ENCODE peak calls at places on chromosome 20, in eight cellular contexts. One of them, this sample, is unnamed.

GRCh38 chr20:22389836-22390542 is 194.4 kb downstream of the FOXA2 start:
- DNase-seq in sigmoid colon: no peak
- DNase-seq in ovary: no peak
- DNase-seq in IMR-90: no peak
- DNase-seq in heart left ventricle: no peak
- DNase-seq in endothelial cell of umbilical vein: no peak
- DNase-seq in A549: peak
- DNase-seq in lower leg skin: no peak
- DNase-seq in this sample: no peak

GRCh38 chr20:49569403-49570115 is 1.6 kb upstream of the PTGIS start:
- DNase-seq in sigmoid colon: peak
- DNase-seq in ovary: peak
- DNase-seq in IMR-90: peak
- DNase-seq in heart left ventricle: no peak
- DNase-seq in endothelial cell of umbilical vein: no peak
- DNase-seq in A549: no peak
- DNase-seq in lower leg skin: peak
- DNase-seq in this sample: no peak

GRCh38 chr20:4959582-4959981 is 41.7 kb downstream of the SLC23A2 start:
- DNase-seq in sigmoid colon: no peak
- DNase-seq in ovary: no peak
- DNase-seq in IMR-90: peak
- DNase-seq in heart left ventricle: no peak
- DNase-seq in endothelial cell of umbilical vein: no peak
- DNase-seq in A549: no peak
- DNase-seq in lower leg skin: no peak
- DNase-seq in this sample: no peak

GRCh38 chr20:52536040-52536439 is 344.5 kb upstream of the ZFP64 start:
- DNase-seq in sigmoid colon: no peak
- DNase-seq in ovary: no peak
- DNase-seq in IMR-90: no peak
- DNase-seq in heart left ventricle: no peak
- DNase-seq in endothelial cell of umbilical vein: no peak
- DNase-seq in A549: no peak
- DNase-seq in lower leg skin: no peak
- DNase-seq in this sample: no peak

GRCh38 chr20:19758888-19759331 is 852 bp downstream of the RIN2 start:
- DNase-seq in sigmoid colon: peak
- DNase-seq in ovary: peak
- DNase-seq in IMR-90: no peak
- DNase-seq in heart left ventricle: peak
- DNase-seq in endothelial cell of umbilical vein: peak
- DNase-seq in A549: peak
- DNase-seq in lower leg skin: peak
- DNase-seq in this sample: no peak

GRCh38 chr20:53834044-53834442 is 236.4 kb downstream of the BCAS1 start:
- DNase-seq in sigmoid colon: no peak
- DNase-seq in ovary: no peak
- DNase-seq in IMR-90: no peak
- DNase-seq in heart left ventricle: no peak
- DNase-seq in endothelial cell of umbilical vein: no peak
- DNase-seq in A549: no peak
- DNase-seq in lower leg skin: no peak
- DNase-seq in this sample: no peak

GRCh38 chr20:50930139-50931047 is 844 bp downstream of the ADNP start:
- DNase-seq in sigmoid colon: no peak
- DNase-seq in ovary: peak
- DNase-seq in IMR-90: no peak
- DNase-seq in heart left ventricle: peak
- DNase-seq in endothelial cell of umbilical vein: no peak
- DNase-seq in A549: no peak
- DNase-seq in lower leg skin: no peak
- DNase-seq in this sample: no peak

GRCh38 chr20:12554416-12554815 is 454.4 kb upstream of the SPTLC3 start:
- DNase-seq in sigmoid colon: no peak
- DNase-seq in ovary: no peak
- DNase-seq in IMR-90: no peak
- DNase-seq in heart left ventricle: no peak
- DNase-seq in endothelial cell of umbilical vein: no peak
- DNase-seq in A549: no peak
- DNase-seq in lower leg skin: no peak
- DNase-seq in this sample: no peak

GRCh38 chr20:41134362-41135186 is 2.8 kb upstream of the PLCG1 start:
- DNase-seq in sigmoid colon: no peak
- DNase-seq in ovary: no peak
- DNase-seq in IMR-90: no peak
- DNase-seq in heart left ventricle: no peak
- DNase-seq in endothelial cell of umbilical vein: no peak
- DNase-seq in A549: no peak
- DNase-seq in lower leg skin: no peak
- DNase-seq in this sample: no peak

GRCh38 chr20:41135888-41136243 is 1.5 kb upstream of the PLCG1 start:
- DNase-seq in sigmoid colon: no peak
- DNase-seq in ovary: no peak
- DNase-seq in IMR-90: no peak
- DNase-seq in heart left ventricle: no peak
- DNase-seq in endothelial cell of umbilical vein: no peak
- DNase-seq in A549: no peak
- DNase-seq in lower leg skin: no peak
- DNase-seq in this sample: no peak

GRCh38 chr20:41135187-41135887 is 2.0 kb upstream of the PLCG1 start:
- DNase-seq in sigmoid colon: no peak
- DNase-seq in ovary: no peak
- DNase-seq in IMR-90: peak
- DNase-seq in heart left ventricle: no peak
- DNase-seq in endothelial cell of umbilical vein: peak
- DNase-seq in A549: peak
- DNase-seq in lower leg skin: no peak
- DNase-seq in this sample: no peak

GRCh38 chr20:41131594-41132387 is 5.6 kb upstream of the PLCG1 start:
- DNase-seq in sigmoid colon: no peak
- DNase-seq in ovary: no peak
- DNase-seq in IMR-90: no peak
- DNase-seq in heart left ventricle: no peak
- DNase-seq in endothelial cell of umbilical vein: no peak
- DNase-seq in A549: no peak
- DNase-seq in lower leg skin: no peak
- DNase-seq in this sample: no peak

DNA sequence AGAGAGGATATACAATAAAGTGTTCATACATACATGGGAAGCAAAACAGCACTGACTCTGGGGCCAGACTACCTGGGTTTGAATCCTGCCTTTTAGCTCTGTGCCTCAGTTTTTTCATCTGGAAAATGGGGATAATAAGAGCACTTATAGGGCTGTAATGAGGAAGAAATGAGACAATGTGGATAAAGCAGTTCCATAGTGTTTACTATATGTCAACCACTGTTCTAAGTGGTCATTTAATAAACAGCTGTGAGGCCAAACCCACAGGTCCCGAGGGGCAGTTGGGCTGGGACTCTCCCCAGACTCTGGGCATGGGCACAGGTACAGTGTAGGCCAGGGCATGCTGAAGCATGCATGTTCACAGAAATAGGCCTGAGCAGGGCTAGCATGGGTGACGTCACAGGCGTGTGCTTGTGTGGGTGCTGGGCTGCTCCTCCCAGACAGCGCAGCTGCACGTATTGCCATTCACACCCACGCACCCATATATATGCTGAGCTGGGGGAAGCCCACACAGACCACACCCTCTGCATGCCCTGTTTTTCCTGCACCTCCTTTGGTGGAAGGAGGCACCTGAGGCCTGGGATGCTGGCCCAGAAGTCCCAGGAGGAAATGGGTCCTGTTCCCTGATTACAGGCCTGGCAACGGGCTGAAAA is 3.5 kb upstream of the PLCG1 start:
- DNase-seq in sigmoid colon: no peak
- DNase-seq in ovary: no peak
- DNase-seq in IMR-90: peak
- DNase-seq in heart left ventricle: no peak
- DNase-seq in endothelial cell of umbilical vein: no peak
- DNase-seq in A549: no peak
- DNase-seq in lower leg skin: no peak
- DNase-seq in this sample: peak
- TF ChIP-seq POLR2A in sigmoid colon: no peak
- TF ChIP-seq POLR2A in ovary: no peak
- TF ChIP-seq POLR2A in IMR-90: no peak
- TF ChIP-seq POLR2A in heart left ventricle: no peak
- TF ChIP-seq POLR2A in endothelial cell of umbilical vein: no peak
- TF ChIP-seq POLR2A in A549: no peak
- TF ChIP-seq POLR2A in lower leg skin: no peak
- TF ChIP-seq POLR2A in this sample: no peak

DNA sequence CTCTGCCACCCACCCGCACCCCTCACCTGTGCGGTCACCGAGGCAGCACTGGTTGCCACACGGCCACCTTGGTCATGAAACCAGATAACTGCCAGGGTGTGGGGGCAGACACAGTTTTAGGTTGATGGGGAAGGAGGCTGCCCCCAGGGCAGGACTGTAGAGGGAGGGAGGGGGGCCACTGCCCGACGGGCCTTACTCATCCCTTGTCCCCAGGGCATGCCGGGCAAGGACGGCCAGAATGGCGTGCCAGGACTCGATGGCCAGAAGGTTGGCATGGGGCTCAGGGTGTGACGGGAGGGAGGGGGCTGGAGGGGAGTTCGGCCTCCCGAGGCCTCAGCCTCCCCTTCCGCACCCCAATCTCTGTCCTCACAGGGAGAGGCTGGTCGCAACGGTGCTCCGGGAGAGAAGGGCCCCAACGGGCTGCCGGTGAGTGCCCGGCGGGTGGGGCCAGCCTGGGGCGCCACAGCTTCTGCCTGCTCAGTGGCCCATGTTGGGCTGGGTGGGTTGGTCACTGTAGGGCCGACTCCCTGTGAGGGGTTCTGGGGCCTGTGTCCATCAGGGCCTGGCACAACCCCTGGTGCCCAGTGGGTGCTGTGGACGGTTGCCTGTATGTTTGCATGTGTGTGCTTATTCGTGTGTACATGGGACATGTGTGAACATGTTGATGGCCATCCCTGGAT is 11.8 kb downstream of the COL9A3 start:
- DNase-seq in sigmoid colon: no peak
- DNase-seq in ovary: no peak
- DNase-seq in IMR-90: no peak
- DNase-seq in heart left ventricle: peak
- DNase-seq in endothelial cell of umbilical vein: no peak
- DNase-seq in A549: no peak
- DNase-seq in lower leg skin: no peak
- DNase-seq in this sample: no peak
- TF ChIP-seq POLR2A in sigmoid colon: no peak
- TF ChIP-seq POLR2A in ovary: no peak
- TF ChIP-seq POLR2A in IMR-90: no peak
- TF ChIP-seq POLR2A in heart left ventricle: no peak
- TF ChIP-seq POLR2A in endothelial cell of umbilical vein: no peak
- TF ChIP-seq POLR2A in A549: no peak
- TF ChIP-seq POLR2A in lower leg skin: no peak
- TF ChIP-seq POLR2A in this sample: no peak

GRCh38 chr20:57440678-57441509 is 49.7 kb downstream of the RBM38 start:
- DNase-seq in sigmoid colon: peak
- DNase-seq in ovary: peak
- DNase-seq in IMR-90: peak
- DNase-seq in heart left ventricle: peak
- DNase-seq in endothelial cell of umbilical vein: no peak
- DNase-seq in A549: no peak
- DNase-seq in lower leg skin: peak
- DNase-seq in this sample: no peak
- TF ChIP-seq POLR2A in sigmoid colon: peak
- TF ChIP-seq POLR2A in ovary: no peak
- TF ChIP-seq POLR2A in IMR-90: no peak
- TF ChIP-seq POLR2A in heart left ventricle: peak
- TF ChIP-seq POLR2A in endothelial cell of umbilical vein: no peak
- TF ChIP-seq POLR2A in A549: no peak
- TF ChIP-seq POLR2A in lower leg skin: no peak
- TF ChIP-seq POLR2A in this sample: no peak

GRCh38 chr20:33992923-33993799 is 550 bp upstream of the RALY start:
- DNase-seq in sigmoid colon: peak
- DNase-seq in ovary: peak
- DNase-seq in IMR-90: peak
- DNase-seq in heart left ventricle: peak
- DNase-seq in endothelial cell of umbilical vein: peak
- DNase-seq in A549: peak
- DNase-seq in lower leg skin: peak
- DNase-seq in this sample: peak
- TF ChIP-seq POLR2A in sigmoid colon: peak
- TF ChIP-seq POLR2A in ovary: peak
- TF ChIP-seq POLR2A in IMR-90: peak
- TF ChIP-seq POLR2A in heart left ventricle: peak
- TF ChIP-seq POLR2A in endothelial cell of umbilical vein: peak
- TF ChIP-seq POLR2A in A549: peak
- TF ChIP-seq POLR2A in lower leg skin: no peak
- TF ChIP-seq POLR2A in this sample: peak

GRCh38 chr20:46331612-46332361 is 23.5 kb upstream of the CDH22 start:
- DNase-seq in sigmoid colon: no peak
- DNase-seq in ovary: no peak
- DNase-seq in IMR-90: no peak
- DNase-seq in heart left ventricle: no peak
- DNase-seq in endothelial cell of umbilical vein: no peak
- DNase-seq in A549: no peak
- DNase-seq in lower leg skin: no peak
- DNase-seq in this sample: no peak
- TF ChIP-seq POLR2A in sigmoid colon: no peak
- TF ChIP-seq POLR2A in ovary: no peak
- TF ChIP-seq POLR2A in IMR-90: no peak
- TF ChIP-seq POLR2A in heart left ventricle: no peak
- TF ChIP-seq POLR2A in endothelial cell of umbilical vein: no peak
- TF ChIP-seq POLR2A in A549: no peak
- TF ChIP-seq POLR2A in lower leg skin: no peak
- TF ChIP-seq POLR2A in this sample: no peak

GRCh38 chr20:33024609-33025317 is 6.7 kb upstream of the BPIFB6 start:
- DNase-seq in sigmoid colon: no peak
- DNase-seq in ovary: no peak
- DNase-seq in IMR-90: no peak
- DNase-seq in heart left ventricle: no peak
- DNase-seq in endothelial cell of umbilical vein: no peak
- DNase-seq in A549: no peak
- DNase-seq in lower leg skin: no peak
- DNase-seq in this sample: no peak
- TF ChIP-seq POLR2A in sigmoid colon: no peak
- TF ChIP-seq POLR2A in ovary: no peak
- TF ChIP-seq POLR2A in IMR-90: no peak
- TF ChIP-seq POLR2A in heart left ventricle: no peak
- TF ChIP-seq POLR2A in endothelial cell of umbilical vein: no peak
- TF ChIP-seq POLR2A in A549: no peak
- TF ChIP-seq POLR2A in lower leg skin: no peak
- TF ChIP-seq POLR2A in this sample: no peak

GRCh38 chr20:57562541-57563465 is 1.9 kb downstream of the PCK1 start:
- DNase-seq in sigmoid colon: no peak
- DNase-seq in ovary: no peak
- DNase-seq in IMR-90: no peak
- DNase-seq in heart left ventricle: no peak
- DNase-seq in endothelial cell of umbilical vein: no peak
- DNase-seq in A549: no peak
- DNase-seq in lower leg skin: no peak
- DNase-seq in this sample: no peak
- TF ChIP-seq POLR2A in sigmoid colon: no peak
- TF ChIP-seq POLR2A in ovary: no peak
- TF ChIP-seq POLR2A in IMR-90: no peak
- TF ChIP-seq POLR2A in heart left ventricle: no peak
- TF ChIP-seq POLR2A in endothelial cell of umbilical vein: no peak
- TF ChIP-seq POLR2A in A549: no peak
- TF ChIP-seq POLR2A in lower leg skin: no peak
- TF ChIP-seq POLR2A in this sample: no peak

GRCh38 chr20:2873010-2873746 is at the start of gene PTPRA:
- DNase-seq in sigmoid colon: peak
- DNase-seq in ovary: peak
- DNase-seq in IMR-90: peak
- DNase-seq in heart left ventricle: peak
- DNase-seq in endothelial cell of umbilical vein: peak
- DNase-seq in A549: peak
- DNase-seq in lower leg skin: peak
- DNase-seq in this sample: peak
- TF ChIP-seq POLR2A in sigmoid colon: peak
- TF ChIP-seq POLR2A in ovary: peak
- TF ChIP-seq POLR2A in IMR-90: peak
- TF ChIP-seq POLR2A in heart left ventricle: peak
- TF ChIP-seq POLR2A in endothelial cell of umbilical vein: peak
- TF ChIP-seq POLR2A in A549: peak
- TF ChIP-seq POLR2A in lower leg skin: no peak
- TF ChIP-seq POLR2A in this sample: peak

GRCh38 chr20:17958326-17959256 is 10.0 kb downstream of the SNX5 start:
- DNase-seq in sigmoid colon: no peak
- DNase-seq in ovary: no peak
- DNase-seq in IMR-90: peak
- DNase-seq in heart left ventricle: no peak
- DNase-seq in endothelial cell of umbilical vein: peak
- DNase-seq in A549: no peak
- DNase-seq in lower leg skin: no peak
- DNase-seq in this sample: no peak
- TF ChIP-seq POLR2A in sigmoid colon: no peak
- TF ChIP-seq POLR2A in ovary: no peak
- TF ChIP-seq POLR2A in IMR-90: no peak
- TF ChIP-seq POLR2A in heart left ventricle: no peak
- TF ChIP-seq POLR2A in endothelial cell of umbilical vein: peak
- TF ChIP-seq POLR2A in A549: no peak
- TF ChIP-seq POLR2A in lower leg skin: no peak
- TF ChIP-seq POLR2A in this sample: no peak